ENCODE peak calls at places on chromosomes 13 and 19, in four cellular contexts. M, V, K and Q are unnamed samples.

GRCh38 chr19:49677232-49677881 is at the start of gene PRMT1:
- DNase-seq in M (peak), V (peak), K (peak), Q (no peak)

GRCh38 chr19:13823256-13823655 is 28.0 kb downstream of the ZSWIM4 start:
- DNase-seq in K (no peak), V (no peak), M (no peak), Q (no peak)

GRCh38 chr13:79799466-79799865 is 318.5 kb downstream of the NDFIP2 start:
- DNase-seq in V (no peak), K (no peak), M (no peak), Q (no peak)

GRCh38 chr19:10259162-10259905 is 7.3 kb downstream of the MRPL4 start:
- DNase-seq in V (peak), M (peak), K (peak), Q (peak)

GRCh38 chr19:19461671-19462622 is 53.4 kb downstream of the TSSK6 start:
- DNase-seq in M (no peak), K (peak), V (no peak), Q (no peak)

GRCh38 chr13:35769812-35770211 is 293.3 kb upstream of the MAB21L1 start:
- DNase-seq in M (no peak), K (no peak), V (no peak), Q (no peak)

GRCh38 chr13:46628622-46629365 is 75.8 kb downstream of the LRCH1 start:
- DNase-seq in M (no peak), K (no peak), V (no peak), Q (no peak)

GRCh38 chr19:21482863-21483276 is 22.5 kb upstream of the ZNF429 start:
- DNase-seq in K (peak), V (peak), M (peak), Q (no peak)

GRCh38 chr13:62613819-62614218 is 1198.2 kb upstream of the PCDH20 start:
- DNase-seq in M (no peak), V (no peak), K (no peak), Q (no peak)

GRCh38 chr19:8224394-8225145 is 15.4 kb downstream of the CERS4 start:
- DNase-seq in M (no peak), K (peak), V (no peak), Q (no peak)

GRCh38 chr13:52053460-52053859 is 29.0 kb downstream of the UTP14C start:
- DNase-seq in M (no peak), K (no peak), V (no peak), Q (no peak)

GRCh38 chr19:383922-384800 is 24.8 kb downstream of the C2CD4C start:
- DNase-seq in V (no peak), K (peak), M (no peak), Q (no peak)

GRCh38 chr13:112117258-112117954 is 50.5 kb downstream of the SOX1 start:
- DNase-seq in V (no peak), M (no peak), K (no peak), Q (no peak)

GRCh38 chr19:35206379-35206778 is 22.2 kb downstream of the FAM187B start:
- DNase-seq in V (peak), K (no peak), M (no peak), Q (no peak)

GRCh38 chr13:41137241-41137640 is 4.6 kb upstream of the KBTBD6 start:
- DNase-seq in M (no peak), K (no peak), V (no peak), Q (no peak)

GRCh38 chr13:46546084-46546786 is 6.7 kb upstream of the LRCH1 start:
- DNase-seq in M (no peak), K (no peak), V (no peak), Q (no peak)

GRCh38 chr19:14577885-14578427 is 4.9 kb upstream of the CLEC17A start:
- DNase-seq in M (peak), V (no peak), K (no peak), Q (no peak)

GRCh38 chr13:31878955-31879354 is 139.6 kb downstream of the RXFP2 start:
- DNase-seq in K (no peak), V (no peak), M (no peak), Q (no peak)

GRCh38 chr13:100363351-100363750 is 225.2 kb downstream of the GGACT start:
- DNase-seq in K (no peak), V (no peak), M (no peak), Q (no peak)

GRCh38 chr19:8145969-8146368 is 3.4 kb downstream of the FBN3 start:
- DNase-seq in V (no peak), M (no peak), K (no peak), Q (no peak)

GRCh38 chr13:66860868-66861447 is 369.2 kb downstream of the PCDH9 start:
- DNase-seq in V (no peak), K (no peak), M (no peak), Q (no peak)

GRCh38 chr19:42143341-42144234 is 11.3 kb upstream of the POU2F2 start:
- DNase-seq in M (no peak), V (no peak), K (no peak), Q (no peak)

GRCh38 chr19:41339936-41340335 is 13.8 kb downstream of the TGFB1 start:
- DNase-seq in V (no peak), M (no peak), K (no peak), Q (no peak)

GRCh38 chr13:106372199-106373160 is 163.0 kb downstream of the EFNB2 start:
- DNase-seq in M (no peak), V (no peak), K (no peak), Q (peak)

GRCh38 chr13:113927661-113928581 is 46.0 kb downstream of the C13orf46 start:
- DNase-seq in V (no peak), M (no peak), K (no peak), Q (no peak)

GRCh38 chr19:54923276-54923675 is 17.3 kb downstream of the NCR1 start:
- DNase-seq in M (no peak), V (no peak), K (no peak), Q (no peak)

GRCh38 chr13:103222683-103223082 is 156.5 kb upstream of the SLC10A2 start:
- DNase-seq in K (no peak), M (no peak), V (no peak), Q (no peak)